ENCODE peak calls at places on chromosome 20, in six cellular contexts. L is uterus, H is K562, J is IMR-90, E is HCT116, I is spleen. X is an unnamed sample. For H3K27me3, the result is how much of the 10 kb centered on the place peaks cover.

GRCh38 chr20:54267510-54268003 is 59.7 kb downstream of the PFDN4 start:
- DNase-seq in I (no peak), J (peak), E (peak), L (no peak), H (no peak), X (no peak)

GRCh38 chr20:47661714-47662113 is 123.6 kb downstream of the SULF2 start:
- DNase-seq in I (no peak), E (no peak), H (no peak), L (no peak), J (no peak), X (no peak)

GRCh38 chr20:45070932-45071632 is 29.8 kb downstream of the KCNS1 start:
- DNase-seq in E (no peak), I (no peak), H (peak), J (peak), L (no peak), X (no peak)

GRCh38 chr20:47244451-47244850 is 112.0 kb downstream of the ZMYND8 start:
- DNase-seq in I (no peak), E (no peak), H (no peak), J (no peak), L (no peak), X (no peak)

GRCh38 chr20:40416274-40416673 is 272.8 kb downstream of the MAFB start:
- DNase-seq in I (no peak), E (no peak), H (no peak), J (no peak), L (no peak), X (no peak)

GRCh38 chr20:58613061-58613854 is 37.8 kb upstream of the STX16 start:
- DNase-seq in H (no peak), J (no peak), L (no peak), E (no peak), I (peak), X (no peak)

GRCh38 chr20:41192575-41192974 is 55.2 kb downstream of the PLCG1 start:
- DNase-seq in I (no peak), E (no peak), J (no peak), L (no peak), H (no peak), X (no peak)

GRCh38 chr20:51594999-51595532 is 52.5 kb upstream of the NFATC2 start:
- DNase-seq in H (peak), E (peak), L (peak), I (peak), J (peak), X (peak)

GRCh38 chr20:40218296-40218955 is 470.6 kb downstream of the MAFB start:
- DNase-seq in I (no peak), L (no peak), H (no peak), J (no peak), E (no peak), X (no peak)

GRCh38 chr20:13524339-13524738 is 114.4 kb downstream of the TASP1 start:
- DNase-seq in I (no peak), L (no peak), J (no peak), E (no peak), H (no peak), X (no peak)

GRCh38 chr20:55469074-55469473 is 536.2 kb downstream of the CBLN4 start:
- DNase-seq in I (no peak), H (no peak), J (no peak), E (no peak), L (no peak), X (no peak)

GRCh38 chr20:45229264-45230056 is 8.3 kb downstream of the SEMG2 start:
- DNase-seq in H (peak), L (no peak), J (no peak), I (peak), E (peak), X (no peak)

GRCh38 chr20:50515471-50516106 is 5.4 kb downstream of the PTPN1 start:
- DNase-seq in L (no peak), J (no peak), I (no peak), H (no peak), E (no peak), X (no peak)
- H3K27me3 ChIP-seq in L (under half), J (under half), I (under half), H (under half), E (under half), X (under half)

GRCh38 chr20:63379296-63379695 is 18.1 kb upstream of the CHRNA4 start:
- DNase-seq in L (no peak), E (no peak), I (no peak), J (no peak), H (no peak), X (no peak)
- TF ChIP-seq POLR2A in L (no peak), E (no peak), I (no peak), J (no peak), H (no peak), X (no peak)

DNA sequence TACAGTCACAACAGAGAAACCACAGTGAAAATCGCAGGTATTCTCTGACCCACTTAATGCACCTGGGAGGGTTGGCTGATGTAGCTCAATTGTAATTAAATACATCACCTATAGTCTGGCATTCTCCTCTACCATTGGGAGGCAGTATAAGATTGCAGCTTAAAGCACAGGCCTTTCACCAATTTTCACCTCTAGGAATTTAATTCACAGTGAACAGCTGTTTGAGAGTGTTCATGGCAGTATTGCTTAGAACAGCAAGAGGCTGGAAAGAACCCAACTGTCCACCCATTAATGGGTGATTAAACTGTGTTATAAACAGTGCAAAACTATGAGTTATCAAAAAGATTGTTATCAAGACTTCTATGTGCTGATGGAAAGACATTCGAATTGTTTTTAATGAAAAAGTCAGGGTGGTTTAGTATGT is 2.0 kb downstream of the EDEM2 start:
- DNase-seq in H (peak), E (peak), J (peak), L (peak), I (no peak), X (no peak)
- TF ChIP-seq CTCF in H (peak), E (peak), J (peak), L (peak), I (peak), X (peak)

GRCh38 chr20:4781211-4781610 is 59.5 kb downstream of the PRND start:
- DNase-seq in J (no peak), E (no peak), L (no peak), I (no peak), H (no peak), X (no peak)

GRCh38 chr20:4781637-4782349 is 60.1 kb downstream of the PRND start:
- DNase-seq in H (no peak), E (no peak), J (no peak), L (no peak), I (no peak), X (no peak)

GRCh38 chr20:4782373-4782772 is 60.7 kb downstream of the PRND start:
- DNase-seq in H (no peak), E (no peak), J (no peak), I (no peak), L (no peak), X (no peak)

GRCh38 chr20:4776079-4776630 is 54.4 kb downstream of the PRND start:
- DNase-seq in E (no peak), L (no peak), J (no peak), H (no peak), I (no peak), X (no peak)

GRCh38 chr20:4780245-4780644 is 58.5 kb downstream of the PRND start:
- DNase-seq in J (no peak), H (no peak), I (no peak), L (no peak), E (no peak), X (no peak)
- H3K27me3 ChIP-seq in J (under half), H (under half), I (under half), L (under half), E (under half), X (under half)

GRCh38 chr20:3847419-3847940 is 846 bp downstream of the MAVS start:
- DNase-seq in H (no peak), E (no peak), L (no peak), J (no peak), I (no peak), X (no peak)

GRCh38 chr20:3842332-3842930 is 4.2 kb upstream of the MAVS start:
- DNase-seq in E (no peak), I (no peak), J (no peak), L (no peak), H (peak), X (no peak)

GRCh38 chr20:3846378-3846739 is 275 bp upstream of the MAVS start:
- DNase-seq in L (peak), I (no peak), J (no peak), H (no peak), E (no peak), X (no peak)

GRCh38 chr20:3846740-3847418 is at the start of gene MAVS:
- DNase-seq in E (peak), J (peak), H (peak), I (peak), L (peak), X (peak)

DNA sequence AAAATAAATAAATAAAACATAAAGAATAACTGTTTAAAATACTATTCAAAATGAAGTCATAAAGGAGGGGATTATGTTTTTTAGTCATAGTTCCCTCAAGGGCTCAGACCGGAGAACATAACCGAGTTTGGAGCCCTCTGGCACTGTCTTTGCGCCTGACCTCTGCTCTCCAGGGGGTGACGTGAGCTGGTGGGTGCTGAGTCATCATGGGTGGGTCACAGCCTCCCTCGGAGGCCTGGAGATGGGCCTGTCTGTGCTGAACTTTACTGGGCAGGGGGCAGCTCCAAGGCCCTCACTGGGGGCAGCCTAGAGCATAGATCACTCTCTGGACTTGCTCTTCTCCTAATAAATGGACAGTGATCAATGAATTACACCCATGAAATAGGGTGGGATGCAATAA is 3.1 kb upstream of the MAVS start:
- DNase-seq in H (peak), I (no peak), L (no peak), E (peak), J (peak), X (no peak)
- TF ChIP-seq POLR2A in H (no peak), I (no peak), L (no peak), E (no peak), J (no peak), X (no peak)

GRCh38 chr20:48728042-48728837 is 99.6 kb downstream of the PREX1 start:
- DNase-seq in L (no peak), J (no peak), I (no peak), E (no peak), H (no peak), X (peak)
- TF ChIP-seq CTCF in L (no peak), J (no peak), I (no peak), E (no peak), H (no peak), X (no peak)

DNA sequence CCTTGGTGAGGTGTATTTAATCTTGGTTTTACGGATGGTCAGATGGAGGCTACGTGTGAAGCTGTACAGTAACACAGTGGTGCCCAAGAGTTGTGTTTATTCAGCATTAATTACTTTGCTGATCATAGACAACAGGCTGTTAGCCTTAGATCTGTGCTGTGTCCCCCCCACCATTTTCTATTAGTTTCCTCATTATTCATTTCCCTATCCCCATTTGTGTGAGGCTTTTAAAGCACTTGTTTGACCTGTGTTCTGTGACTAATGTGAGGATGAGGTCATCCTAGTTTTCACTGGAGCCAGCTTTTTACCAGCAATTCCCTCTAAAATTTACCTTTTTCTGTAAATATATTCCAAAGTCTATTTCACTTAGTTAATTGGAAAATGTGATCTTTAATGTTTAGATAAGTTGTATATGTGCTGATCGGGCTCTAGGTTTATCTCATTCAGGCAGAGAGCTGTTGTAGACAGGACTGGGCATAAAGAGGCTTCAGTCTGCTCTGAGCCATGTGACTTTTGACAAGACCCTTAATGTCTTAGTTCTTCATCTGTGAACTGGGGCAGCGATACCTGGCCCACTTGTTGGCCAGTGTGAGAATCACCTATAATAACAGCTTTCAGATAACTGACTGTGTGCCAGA is 8.4 kb downstream of the MAPRE1 start:
- DNase-seq in L (no peak), J (peak), H (no peak), E (no peak), I (no peak), X (peak)
- H3K27me3 ChIP-seq in L (under half), J (under half), H (under half), E (under half), I (under half), X (under half)

DNA sequence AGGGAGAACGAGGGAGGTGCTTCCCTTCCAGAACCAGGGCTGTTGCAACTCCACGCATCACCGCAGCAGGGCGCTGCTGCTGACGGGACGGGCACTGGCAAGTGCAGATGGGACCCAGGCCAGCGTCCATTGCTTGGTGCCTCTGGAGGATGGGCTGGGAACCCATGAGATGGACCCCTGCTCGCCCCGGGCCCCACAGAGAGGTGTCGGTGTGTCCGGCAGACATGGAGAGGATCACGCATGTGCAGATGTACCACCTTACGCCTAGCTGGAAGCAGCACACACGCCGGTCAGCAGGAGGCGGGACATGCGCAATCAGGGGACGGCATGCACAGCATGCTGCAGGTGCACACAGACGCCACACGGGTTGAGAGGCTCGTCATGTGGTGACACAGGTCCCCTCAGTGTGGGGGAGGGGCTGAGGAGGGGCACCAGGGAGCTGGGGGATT is 5.7 kb downstream of the CABLES2 start:
- DNase-seq in E (no peak), H (no peak), I (no peak), L (no peak), J (no peak), X (no peak)
- TF ChIP-seq POLR2A in E (no peak), H (no peak), I (no peak), L (no peak), J (no peak), X (no peak)